ENCODE peak calls at places on chromosomes 3 and 15, in seven cellular contexts. Z, L, S, Q, W, N and A are unnamed samples.

GRCh38 chr3:57863380-57863779 is 107.3 kb downstream of the SLMAP start:
- DNase-seq in Z (no peak), W (no peak), N (no peak), L (no peak), Q (no peak), S (no peak), A (no peak)

GRCh38 chr15:78923480-78924360 is 21.1 kb downstream of the CTSH start:
- DNase-seq in Z (no peak), L (no peak), Q (no peak), S (no peak), N (no peak), W (no peak), A (no peak)

GRCh38 chr15:29094711-29095110 is 174.9 kb downstream of the NSMCE3 start:
- DNase-seq in S (no peak), Z (no peak), Q (no peak), W (no peak), L (peak; percentile 37), N (no peak), A (no peak)

GRCh38 chr3:188257384-188257961 is 103.5 kb downstream of the LPP start:
- DNase-seq in S (no peak), Q (no peak), W (no peak), Z (no peak), L (no peak), N (no peak), A (no peak)

GRCh38 chr3:197417451-197417850 is 119.0 kb upstream of the DLG1 start:
- DNase-seq in Z (peak; percentile 44), W (no peak), Q (peak; percentile 57), S (no peak), L (no peak), N (no peak), A (no peak)

GRCh38 chr3:98151241-98151640 is 4.0 kb downstream of the OR5H14 start:
- DNase-seq in Z (no peak), W (no peak), L (no peak), Q (no peak), N (no peak), S (no peak), A (no peak)

GRCh38 chr3:49028298-49028672 is 913 bp downstream of the IMPDH2 start:
- DNase-seq in S (no peak), L (no peak), N (no peak), W (no peak), Q (no peak), Z (no peak), A (no peak)

GRCh38 chr3:33718595-33718907 is 497 bp upstream of the CLASP2 start:
- DNase-seq in Z (no peak), L (no peak), N (no peak), S (no peak), Q (no peak), W (no peak), A (no peak)

GRCh38 chr3:20039765-20040475 is at the start of gene KAT2B:
- DNase-seq in N (peak; percentile 86), L (peak; percentile 58), Z (peak; percentile 50), W (no peak), Q (peak; percentile 60), S (peak; percentile 89), A (peak; percentile 86)

GRCh38 chr3:106345353-106346027 is 476.7 kb upstream of the CBLB start:
- DNase-seq in W (no peak), Q (peak; percentile 97), L (no peak), N (no peak), S (no peak), Z (peak; percentile 90), A (no peak)

GRCh38 chr3:143360244-143360643 is 240.7 kb downstream of the CHST2 start:
- DNase-seq in S (no peak), L (no peak), W (no peak), N (no peak), Q (no peak), Z (peak; percentile 15), A (no peak)

GRCh38 chr3:6516143-6516542 is 344.8 kb upstream of the GRM7 start:
- DNase-seq in N (no peak), Q (no peak), Z (no peak), W (no peak), L (no peak), S (no peak), A (no peak)

GRCh38 chr3:66693461-66693912 is 192.7 kb upstream of the LRIG1 start:
- DNase-seq in N (no peak), Z (peak; percentile 38), S (no peak), Q (peak; percentile 43), W (no peak), L (no peak), A (no peak)

GRCh38 chr3:71018794-71019193 is 564.7 kb downstream of the FOXP1 start:
- DNase-seq in L (no peak), Q (no peak), S (no peak), N (no peak), W (no peak), Z (no peak), A (no peak)

GRCh38 chr3:160008979-160009378 is 20.3 kb downstream of the IL12A start:
- DNase-seq in N (no peak), W (no peak), Z (no peak), Q (no peak), L (no peak), S (no peak), A (no peak)

GRCh38 chr3:160009525-160009924 is 20.9 kb downstream of the IL12A start:
- DNase-seq in L (no peak), N (no peak), S (no peak), Z (no peak), W (no peak), Q (no peak), A (no peak)

GRCh38 chr3:160003520-160004128 is 15.0 kb downstream of the IL12A start:
- DNase-seq in Z (peak; percentile 53), Q (peak; percentile 54), W (no peak), S (no peak), N (peak; percentile 55), L (no peak), A (peak; percentile 60)

GRCh38 chr3:160005004-160005403 is 16.4 kb downstream of the IL12A start:
- DNase-seq in Z (no peak), N (no peak), L (no peak), W (no peak), S (no peak), Q (no peak), A (no peak)

DNA sequence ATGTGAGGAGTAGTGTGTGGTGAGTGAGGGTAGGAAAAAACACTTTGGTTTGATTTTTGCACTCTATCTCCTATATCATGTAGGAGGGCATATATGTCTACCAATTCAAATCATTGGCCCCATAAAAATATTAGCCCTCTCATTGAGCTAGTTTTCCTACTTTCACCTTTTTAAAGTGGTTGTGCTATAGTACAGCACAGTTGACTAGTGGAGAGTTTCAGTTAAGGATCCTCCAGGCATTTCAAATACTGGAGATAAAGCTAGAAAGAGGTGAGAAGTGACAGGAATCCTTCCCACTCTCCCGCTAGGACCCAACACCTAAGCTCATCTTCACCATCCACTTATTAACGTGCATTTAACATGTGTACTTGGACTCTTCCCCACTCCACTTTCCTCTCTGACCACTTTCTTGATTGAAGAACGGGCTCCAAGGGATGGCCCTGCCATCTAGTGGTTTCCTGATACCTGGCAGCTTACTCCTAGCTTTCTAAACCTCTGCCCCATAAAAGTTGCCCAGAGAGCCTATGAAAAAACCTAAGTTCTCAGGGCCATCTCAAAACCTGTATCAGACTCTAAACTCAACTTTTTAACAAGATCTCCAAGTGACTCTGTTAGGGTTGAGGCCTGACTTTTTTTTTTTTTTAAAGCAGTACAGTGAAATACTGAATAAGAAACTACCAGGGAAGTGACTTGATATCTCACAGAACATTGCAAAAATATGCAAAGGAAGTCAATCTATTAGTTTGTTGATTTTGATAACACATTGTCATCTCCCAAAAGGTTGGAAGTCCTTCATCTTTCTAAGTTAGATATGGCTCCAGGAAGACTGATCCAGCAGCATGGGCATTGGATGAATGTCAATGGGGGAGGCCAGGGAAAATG is 17.9 kb downstream of the IL12A start:
- DNase-seq in Q (peak; percentile 78), S (no peak), Z (peak; percentile 83), W (no peak), N (peak; percentile 58), L (no peak), A (peak; percentile 53)
- TF ChIP-seq CTCF in Q (peak; percentile 95), S (peak; percentile 74), Z (peak; percentile 98), W (peak; percentile 83), N (peak; percentile 39), L (peak; percentile 96), A (peak; percentile 63)

DNA sequence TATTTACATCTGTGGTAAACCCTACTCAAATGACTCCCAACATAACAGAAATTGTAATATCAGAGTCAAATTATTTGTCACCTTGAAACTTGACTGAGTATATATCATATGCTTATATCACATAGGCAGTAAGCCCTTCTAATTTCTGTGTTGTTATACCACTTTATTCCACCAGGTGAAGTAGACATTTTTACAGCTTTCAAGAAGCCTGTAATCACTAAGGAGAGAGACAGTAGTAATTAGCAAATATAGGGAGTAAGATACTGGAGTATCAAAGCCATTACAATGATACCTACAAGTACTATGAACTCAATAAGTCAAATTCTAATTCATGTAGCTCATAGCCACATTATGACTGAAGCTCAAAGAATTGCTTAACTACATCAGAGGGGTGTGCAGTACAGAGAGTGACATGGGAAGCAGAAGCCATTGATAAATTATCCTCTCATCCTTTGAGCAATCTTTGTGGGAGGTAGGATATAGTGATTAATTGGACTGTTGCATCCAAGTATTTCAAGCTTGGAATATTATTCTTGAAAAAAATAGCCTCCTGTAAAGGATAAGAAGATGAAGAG is 1005.8 kb downstream of the ZPLD1 start:
- DNase-seq in Q (peak; percentile 14), L (no peak), W (no peak), S (no peak), N (peak; percentile 7), Z (peak; percentile 12), A (no peak)
- TF ChIP-seq CTCF in Q (peak; percentile 22), L (peak; percentile 43), W (no peak), S (no peak), N (no peak), Z (peak; percentile 13), A (no peak)

DNA sequence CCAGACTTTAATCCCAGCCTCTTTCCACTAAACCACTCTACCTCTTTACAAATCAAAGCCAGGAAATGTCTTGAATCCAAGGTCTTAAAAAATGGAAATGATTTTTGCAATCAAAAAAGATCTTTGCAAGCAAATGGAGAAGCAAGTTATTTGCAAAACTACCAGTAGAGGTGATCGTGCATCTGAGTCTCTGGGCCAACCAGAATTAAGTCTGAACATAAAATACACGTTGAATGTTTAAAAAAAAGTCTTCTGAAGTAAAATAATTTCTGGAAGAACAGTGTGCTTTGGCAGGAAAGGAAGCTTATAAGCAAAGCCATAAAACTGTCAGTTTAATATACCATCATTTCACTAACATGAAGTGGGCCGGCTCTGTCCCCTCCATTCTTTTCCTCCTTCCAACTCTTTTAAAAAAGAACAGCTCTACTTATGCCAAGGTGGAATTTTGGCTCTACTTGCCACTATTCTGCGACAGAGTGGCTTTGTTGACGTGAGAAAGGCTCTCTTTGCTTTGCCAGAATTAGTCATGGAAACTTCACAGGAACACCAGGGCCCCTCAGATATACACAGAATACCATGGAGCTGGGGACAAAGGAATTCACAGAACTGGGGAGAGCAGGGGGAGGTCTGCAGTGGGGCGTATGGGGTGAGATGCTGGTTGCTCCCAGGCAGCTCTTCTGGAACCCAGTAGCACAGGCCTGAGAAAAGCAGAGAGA is 29.8 kb downstream of the FSTL1 start:
- DNase-seq in Q (peak; percentile 70), W (no peak), L (no peak), Z (peak; percentile 82), S (peak; percentile 76), N (no peak), A (no peak)
- TF ChIP-seq CTCF in Q (peak; percentile 7), W (no peak), L (no peak), Z (peak; percentile 44), S (peak; percentile 47), N (no peak), A (no peak)

DNA sequence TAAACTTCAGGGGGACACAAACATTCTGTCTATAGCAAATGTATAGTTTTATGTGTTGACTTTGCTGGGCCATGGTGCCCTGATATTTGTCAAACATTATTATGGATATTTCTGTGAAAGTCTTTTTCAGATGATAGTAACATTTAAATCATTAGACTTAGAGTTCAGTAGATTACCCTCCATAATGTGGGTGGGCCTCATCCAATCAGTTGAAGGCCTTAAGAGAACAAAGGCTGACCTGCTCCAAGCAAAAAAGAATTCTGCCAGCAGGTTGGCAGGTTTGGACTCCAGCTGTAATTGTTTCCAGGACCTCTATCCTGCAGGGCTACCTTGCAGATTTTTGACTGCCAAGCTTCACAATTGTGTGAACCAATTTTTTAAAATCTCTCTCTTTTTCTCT is 1250.9 kb downstream of the ROBO1 start:
- DNase-seq in Q (no peak), N (no peak), S (no peak), Z (no peak), L (no peak), W (no peak), A (no peak)
- TF ChIP-seq CTCF in Q (no peak), N (no peak), S (no peak), Z (no peak), L (no peak), W (no peak), A (no peak)